ENCODE peak calls at places on chromosomes 1 and 21, in nine cellular contexts. R is CD8-positive, alpha-beta memory T cell; T is lower leg skin; D is GM12892; I is brain microvascular endothelial cell; W is SW 1271; Y is hippocampal formation; V is NCI-H1105; C is WTC11. X is an unnamed sample.

GRCh38 chr1:29811247-29811646 is 574.9 kb downstream of the PTPRU start:
- DNase-seq in W (no peak), V (no peak), D (no peak), T (no peak), Y (no peak), I (no peak), C (no peak), R (no peak), X (no peak)

GRCh38 chr1:246689409-246689997 is 34.7 kb upstream of the SCCPDH start:
- DNase-seq in Y (peak; percentile 82), I (peak; percentile 64), V (peak; percentile 76), W (peak; percentile 90), R (peak; percentile 53), C (peak; percentile 49), T (peak; percentile 55), D (peak; percentile 91), X (peak; percentile 77)

GRCh38 chr21:35072960-35073359 is 23.9 kb upstream of the RUNX1 start:
- DNase-seq in D (no peak), C (no peak), T (no peak), I (no peak), W (no peak), Y (no peak), V (no peak), R (no peak), X (no peak)

GRCh38 chr1:208192989-208193388 is 51.2 kb downstream of the PLXNA2 start:
- DNase-seq in V (no peak), R (no peak), Y (no peak), D (no peak), T (no peak), I (no peak), W (no peak), C (no peak), X (no peak)

GRCh38 chr1:31775170-31775569 is 11.0 kb upstream of the ADGRB2 start:
- DNase-seq in I (no peak), Y (no peak), V (no peak), W (no peak), T (no peak), C (no peak), D (no peak), R (no peak), X (no peak)

GRCh38 chr1:224245188-224245587 is 62.1 kb downstream of the DEGS1 start:
- DNase-seq in V (no peak), I (peak; percentile 25), T (peak; percentile 41), R (peak; percentile 25), D (no peak), C (no peak), Y (peak; percentile 22), W (no peak), X (peak; percentile 88)

GRCh38 chr1:21338568-21339401 is 48.5 kb upstream of the ECE1 start:
- DNase-seq in T (peak; percentile 69), V (peak; percentile 76), C (no peak), Y (no peak), R (no peak), D (no peak), W (no peak), I (no peak), X (no peak)

GRCh38 chr1:44553771-44554170 is 120.5 kb downstream of the TMEM53 start:
- DNase-seq in T (no peak), V (no peak), D (no peak), W (peak; percentile 21), Y (no peak), C (no peak), I (peak; percentile 43), R (no peak), X (no peak)

GRCh38 chr1:216535059-216535458 is 111.8 kb upstream of the USH2A start:
- DNase-seq in Y (no peak), D (no peak), V (no peak), R (no peak), T (no peak), C (no peak), I (no peak), W (no peak), X (no peak)

GRCh38 chr1:88979054-88979748 is 13.2 kb downstream of the KYAT3 start:
- DNase-seq in W (no peak), I (peak; percentile 31), T (no peak), Y (no peak), R (no peak), V (no peak), D (no peak), C (no peak), X (no peak)

GRCh38 chr1:210755991-210756669 is 377.8 kb downstream of the KCNH1 start:
- DNase-seq in W (no peak), V (no peak), Y (peak; percentile 38), R (no peak), D (no peak), T (no peak), C (no peak), I (no peak), X (no peak)

GRCh38 chr1:239843556-239843955 is 248.1 kb upstream of the FMN2 start:
- DNase-seq in W (no peak), D (no peak), C (no peak), Y (no peak), V (no peak), R (no peak), I (no peak), T (no peak), X (no peak)

GRCh38 chr1:64043976-64044375 is 159.4 kb upstream of the UBE2U start:
- DNase-seq in W (no peak), C (no peak), D (no peak), I (peak; percentile 77), Y (no peak), R (no peak), V (no peak), T (no peak), X (no peak)

GRCh38 chr1:17834561-17835100 is 79.5 kb downstream of the ACTL8 start:
- DNase-seq in R (no peak), I (no peak), V (no peak), W (no peak), C (no peak), Y (no peak), T (no peak), D (no peak), X (no peak)

GRCh38 chr1:86155807-86156561 is 588 bp downstream of the COL24A1 start:
- DNase-seq in R (no peak), D (peak; percentile 20), W (no peak), T (no peak), C (peak; percentile 35), I (no peak), Y (no peak), V (peak; percentile 30), X (no peak)

GRCh38 chr1:38029725-38030511 is 16.7 kb downstream of the POU3F1 start:
- DNase-seq in I (peak; percentile 64), C (no peak), D (peak; percentile 66), T (no peak), V (peak; percentile 24), W (no peak), Y (no peak), R (no peak), X (peak; percentile 25)

GRCh38 chr1:155940993-155941844 is at the start of gene RXFP4:
- DNase-seq in C (no peak), R (no peak), W (no peak), I (no peak), D (no peak), Y (no peak), V (no peak), T (no peak), X (peak; percentile 52)

GRCh38 chr1:109399326-109399957 is 1.7 kb upstream of the SORT1 start:
- DNase-seq in R (peak; percentile 54), C (no peak), D (no peak), I (peak; percentile 52), Y (peak; percentile 91), T (no peak), W (peak; percentile 57), V (peak; percentile 70), X (peak; percentile 77)

GRCh38 chr1:214280386-214281029 is 451 bp upstream of the SMYD2 start:
- DNase-seq in T (peak; percentile 24), W (peak; percentile 28), R (no peak), Y (peak; percentile 17), C (peak; percentile 31), D (peak; percentile 33), V (peak; percentile 17), I (no peak), X (peak; percentile 44)

GRCh38 chr1:12145616-12146342 is 21.0 kb upstream of the TNFRSF1B start:
- DNase-seq in R (no peak), Y (no peak), D (no peak), I (no peak), V (no peak), T (no peak), W (no peak), C (no peak), X (no peak)